ENCODE peak calls at places on chromosomes 7 and 10, in six cellular contexts. M is AG04449, D is NCI-H524 treated with DMSO at 0.1 percent for 48 hours, Q is fibroblast of pulmonary artery, E is NCI-H187, H is pons. Z is an unnamed sample.
A peak's percentile ranks its signal among the peaks of the same experiment; 100 is the strongest.

GRCh38 chr10:86046845-86047460 is 319.6 kb downstream of the GRID1 start:
- DNase-seq in H (no peak), M (no peak), E (no peak), Q (no peak), D (no peak), Z (no peak)

GRCh38 chr7:157399086-157399687 is 62.4 kb downstream of the DNAJB6 start:
- DNase-seq in Q (no peak), E (no peak), M (no peak), H (no peak), D (no peak), Z (no peak)

GRCh38 chr7:100370303-100370702 is 3.0 kb upstream of the PILRA start:
- DNase-seq in H (no peak), Q (no peak), E (no peak), M (no peak), D (no peak), Z (peak; percentile 87)

GRCh38 chr7:73560035-73560835 is 2.7 kb upstream of the BCL7B start:
- DNase-seq in H (no peak), Q (peak; percentile 64), D (peak; percentile 19), M (peak; percentile 66), E (no peak), Z (no peak)

GRCh38 chr10:78811174-78811573 is 257.6 kb upstream of the ZMIZ1 start:
- DNase-seq in Q (no peak), M (no peak), D (no peak), H (no peak), E (no peak), Z (no peak)

GRCh38 chr7:143362126-143362961 is at the start of gene FAM131B:
- DNase-seq in D (no peak), H (no peak), M (no peak), E (no peak), Q (no peak), Z (no peak)

GRCh38 chr10:103620357-103620749 is 126.8 kb downstream of the NEURL1 start:
- DNase-seq in M (no peak), E (no peak), H (no peak), Q (no peak), D (no peak), Z (no peak)

GRCh38 chr10:97689637-97690036 is 2.6 kb upstream of the AVPI1 start:
- DNase-seq in Q (peak; percentile 94), D (no peak), M (peak; percentile 91), E (no peak), H (no peak), Z (no peak)

GRCh38 chr10:133528845-133529575 is 1.8 kb downstream of the CYP2E1 start:
- DNase-seq in Q (peak; percentile 10), M (no peak), E (no peak), D (no peak), H (no peak), Z (peak; percentile 36)

GRCh38 chr10:1374901-1375804 is 319.0 kb downstream of the WDR37 start:
- DNase-seq in M (no peak), Q (no peak), H (no peak), E (no peak), D (no peak), Z (no peak)

GRCh38 chr10:129047001-129047400 is 420.0 kb upstream of the MGMT start:
- DNase-seq in D (no peak), H (no peak), M (no peak), Q (peak; percentile 18), E (no peak), Z (no peak)

GRCh38 chr10:43852141-43852540 is 203.5 kb upstream of the ZNF32 start:
- DNase-seq in E (no peak), M (no peak), Q (no peak), H (no peak), D (peak; percentile 46), Z (no peak)

GRCh38 chr10:104403625-104404024 is 50.0 kb downstream of the CFAP58 start:
- DNase-seq in D (no peak), Q (no peak), H (no peak), E (no peak), M (no peak), Z (no peak)

GRCh38 chr10:101961591-101962498 is 94.1 kb downstream of the ARMH3 start:
- DNase-seq in H (no peak), E (peak; percentile 48), Q (peak; percentile 65), M (no peak), D (no peak), Z (no peak)

GRCh38 chr10:16653223-16653622 is 131.5 kb upstream of the C1QL3 start:
- DNase-seq in E (no peak), H (no peak), Q (peak; percentile 10), M (no peak), D (no peak), Z (no peak)

GRCh38 chr10:33333260-33334169 is 952 bp downstream of the NRP1 start:
- DNase-seq in Q (no peak), D (no peak), E (no peak), H (no peak), M (no peak), Z (no peak)

GRCh38 chr7:116686812-116687419 is 14.9 kb downstream of the MET start:
- DNase-seq in D (no peak), Q (no peak), M (no peak), H (no peak), E (no peak), Z (no peak)

GRCh38 chr10:132960071-132960472 is 17.7 kb upstream of the CFAP46 start:
- DNase-seq in E (no peak), M (no peak), H (no peak), Q (no peak), D (no peak), Z (no peak)

GRCh38 chr7:44119829-44120380 is 3.4 kb downstream of the POLD2 start:
- DNase-seq in E (no peak), H (no peak), M (no peak), Q (no peak), D (no peak), Z (no peak)

GRCh38 chr7:24760968-24761367 is 3.7 kb upstream of the GSDME start:
- DNase-seq in M (no peak), Q (no peak), D (no peak), H (no peak), E (no peak), Z (no peak)

GRCh38 chr10:11161910-11162309 is 144.2 kb downstream of the CELF2 start:
- DNase-seq in D (no peak), Q (no peak), E (no peak), H (no peak), M (no peak), Z (no peak)

GRCh38 chr7:150716368-150716767 is at the start of gene GIMAP1:
- DNase-seq in D (no peak), M (no peak), H (peak; percentile 58), Q (no peak), E (no peak), Z (no peak)

GRCh38 chr10:113261130-113261529 is 291.7 kb upstream of the HABP2 start:
- DNase-seq in D (no peak), E (no peak), H (no peak), M (no peak), Q (no peak), Z (no peak)

GRCh38 chr10:58995058-58995596 is 181.3 kb upstream of the PHYHIPL start:
- DNase-seq in D (no peak), M (no peak), E (no peak), H (no peak), Q (no peak), Z (no peak)

GRCh38 chr10:30775779-30776591 is 146.4 kb upstream of the LYZL2 start:
- DNase-seq in E (no peak), D (no peak), M (no peak), Q (peak; percentile 78), H (no peak), Z (no peak)

GRCh38 chr10:124392651-124393342 is 25.9 kb downstream of the OAT start:
- DNase-seq in M (no peak), Q (no peak), E (no peak), H (no peak), D (no peak), Z (no peak)

GRCh38 chr10:35998036-35998435 is 355.9 kb upstream of the FZD8 start:
- DNase-seq in E (no peak), D (no peak), M (no peak), Q (no peak), H (no peak), Z (no peak)

GRCh38 chr10:13158401-13158800 is 3.0 kb upstream of the MCM10 start:
- DNase-seq in D (no peak), M (no peak), H (no peak), Q (no peak), E (peak; percentile 36), Z (no peak)

GRCh38 chr7:3597243-3597642 is 296.2 kb downstream of the SDK1 start:
- DNase-seq in Q (no peak), D (no peak), H (peak; percentile 36), E (no peak), M (no peak), Z (no peak)

GRCh38 chr7:8389898-8390642 is 43.3 kb upstream of the NXPH1 start:
- DNase-seq in M (no peak), H (peak; percentile 97), Q (no peak), E (peak; percentile 26), D (no peak), Z (peak; percentile 49)

GRCh38 chr10:32207544-32207943 is 139.4 kb downstream of the EPC1 start:
- DNase-seq in H (no peak), E (no peak), M (no peak), D (no peak), Q (peak; percentile 63), Z (no peak)

GRCh38 chr10:10780746-10781145 is 236.9 kb upstream of the CELF2 start:
- DNase-seq in E (no peak), D (no peak), H (no peak), Q (no peak), M (no peak), Z (no peak)